ENCODE peak calls at places on chromosomes 4 and X, in nine cellular contexts. One of them, this sample, is unnamed.

GRCh38 chr4:106421441-106422296 is 53.1 kb upstream of the GIMD1 start:
- DNase-seq in transverse colon: no peak
- DNase-seq in K562: no peak
- DNase-seq in tibial nerve: no peak
- DNase-seq in GM12878: no peak
- DNase-seq in ovary: no peak
- DNase-seq in upper lobe of left lung: no peak
- DNase-seq in SK-N-SH: no peak
- DNase-seq in suprapubic skin: no peak
- DNase-seq in this sample: no peak

GRCh38 chr4:106691749-106692148 is 323.2 kb upstream of the GIMD1 start:
- DNase-seq in transverse colon: no peak
- DNase-seq in K562: no peak
- DNase-seq in tibial nerve: no peak
- DNase-seq in GM12878: no peak
- DNase-seq in ovary: no peak
- DNase-seq in upper lobe of left lung: no peak
- DNase-seq in SK-N-SH: peak; percentile 16
- DNase-seq in suprapubic skin: no peak
- DNase-seq in this sample: no peak

GRCh38 chr4:8227201-8227770 is 28.2 kb downstream of the SH3TC1 start:
- DNase-seq in transverse colon: no peak
- DNase-seq in K562: no peak
- DNase-seq in tibial nerve: no peak
- DNase-seq in GM12878: no peak
- DNase-seq in ovary: no peak
- DNase-seq in upper lobe of left lung: peak; percentile 79
- DNase-seq in SK-N-SH: no peak
- DNase-seq in suprapubic skin: no peak
- DNase-seq in this sample: no peak

GRCh38 chr4:48778431-48779094 is 1.5 kb downstream of the FRYL start:
- DNase-seq in transverse colon: no peak
- DNase-seq in K562: peak; percentile 23
- DNase-seq in tibial nerve: no peak
- DNase-seq in GM12878: no peak
- DNase-seq in ovary: no peak
- DNase-seq in upper lobe of left lung: no peak
- DNase-seq in SK-N-SH: peak; percentile 6
- DNase-seq in suprapubic skin: no peak
- DNase-seq in this sample: no peak

GRCh38 chr4:78482281-78482680 is 69.3 kb upstream of the ANXA3 start:
- DNase-seq in transverse colon: no peak
- DNase-seq in K562: no peak
- DNase-seq in tibial nerve: no peak
- DNase-seq in GM12878: no peak
- DNase-seq in ovary: no peak
- DNase-seq in upper lobe of left lung: no peak
- DNase-seq in SK-N-SH: no peak
- DNase-seq in suprapubic skin: no peak
- DNase-seq in this sample: no peak

GRCh38 chr4:17708992-17709759 is 72.2 kb downstream of the FAM184B start:
- DNase-seq in transverse colon: no peak
- DNase-seq in K562: no peak
- DNase-seq in tibial nerve: no peak
- DNase-seq in GM12878: no peak
- DNase-seq in ovary: no peak
- DNase-seq in upper lobe of left lung: peak; percentile 72
- DNase-seq in SK-N-SH: no peak
- DNase-seq in suprapubic skin: no peak
- DNase-seq in this sample: no peak

GRCh38 chr4:4810365-4810764 is 49.1 kb upstream of the MSX1 start:
- DNase-seq in transverse colon: no peak
- DNase-seq in K562: no peak
- DNase-seq in tibial nerve: no peak
- DNase-seq in GM12878: no peak
- DNase-seq in ovary: no peak
- DNase-seq in upper lobe of left lung: no peak
- DNase-seq in SK-N-SH: no peak
- DNase-seq in suprapubic skin: no peak
- DNase-seq in this sample: no peak

GRCh38 chrX:10496345-10496965 is 123.9 kb downstream of the MID1 start:
- DNase-seq in transverse colon: no peak
- DNase-seq in K562: no peak
- DNase-seq in tibial nerve: no peak
- DNase-seq in GM12878: no peak
- DNase-seq in ovary: no peak
- DNase-seq in upper lobe of left lung: no peak
- DNase-seq in SK-N-SH: peak; percentile 46
- DNase-seq in suprapubic skin: no peak
- DNase-seq in this sample: no peak

GRCh38 chr4:154456889-154457288 is 34.7 kb downstream of the DCHS2 start:
- DNase-seq in transverse colon: no peak
- DNase-seq in K562: no peak
- DNase-seq in tibial nerve: no peak
- DNase-seq in GM12878: no peak
- DNase-seq in ovary: no peak
- DNase-seq in upper lobe of left lung: no peak
- DNase-seq in SK-N-SH: no peak
- DNase-seq in suprapubic skin: no peak
- DNase-seq in this sample: no peak

GRCh38 chr4:55001538-55001937 is 123.9 kb downstream of the KDR start:
- DNase-seq in transverse colon: no peak
- DNase-seq in K562: no peak
- DNase-seq in tibial nerve: no peak
- DNase-seq in GM12878: no peak
- DNase-seq in ovary: no peak
- DNase-seq in upper lobe of left lung: no peak
- DNase-seq in SK-N-SH: no peak
- DNase-seq in suprapubic skin: no peak
- DNase-seq in this sample: no peak

GRCh38 chrX:22237479-22237878 is 35.2 kb upstream of the CBLL2 start:
- DNase-seq in transverse colon: no peak
- DNase-seq in K562: no peak
- DNase-seq in tibial nerve: no peak
- DNase-seq in GM12878: no peak
- DNase-seq in ovary: no peak
- DNase-seq in upper lobe of left lung: no peak
- DNase-seq in SK-N-SH: no peak
- DNase-seq in suprapubic skin: no peak
- DNase-seq in this sample: no peak

GRCh38 chr4:184409911-184410692 is 64.2 kb downstream of the IRF2 start:
- DNase-seq in transverse colon: peak; percentile 42
- DNase-seq in K562: no peak
- DNase-seq in tibial nerve: no peak
- DNase-seq in GM12878: no peak
- DNase-seq in ovary: no peak
- DNase-seq in upper lobe of left lung: no peak
- DNase-seq in SK-N-SH: no peak
- DNase-seq in suprapubic skin: no peak
- DNase-seq in this sample: no peak

GRCh38 chr4:22500831-22501714 is 14.8 kb downstream of the ADGRA3 start:
- DNase-seq in transverse colon: peak; percentile 66
- DNase-seq in K562: no peak
- DNase-seq in tibial nerve: no peak
- DNase-seq in GM12878: peak; percentile 28
- DNase-seq in ovary: no peak
- DNase-seq in upper lobe of left lung: no peak
- DNase-seq in SK-N-SH: no peak
- DNase-seq in suprapubic skin: no peak
- DNase-seq in this sample: no peak

GRCh38 chrX:63418211-63418610 is 67.1 kb upstream of the SPIN4 start:
- DNase-seq in transverse colon: no peak
- DNase-seq in K562: no peak
- DNase-seq in tibial nerve: no peak
- DNase-seq in GM12878: no peak
- DNase-seq in ovary: no peak
- DNase-seq in upper lobe of left lung: no peak
- DNase-seq in SK-N-SH: no peak
- DNase-seq in suprapubic skin: no peak
- DNase-seq in this sample: no peak

DNA sequence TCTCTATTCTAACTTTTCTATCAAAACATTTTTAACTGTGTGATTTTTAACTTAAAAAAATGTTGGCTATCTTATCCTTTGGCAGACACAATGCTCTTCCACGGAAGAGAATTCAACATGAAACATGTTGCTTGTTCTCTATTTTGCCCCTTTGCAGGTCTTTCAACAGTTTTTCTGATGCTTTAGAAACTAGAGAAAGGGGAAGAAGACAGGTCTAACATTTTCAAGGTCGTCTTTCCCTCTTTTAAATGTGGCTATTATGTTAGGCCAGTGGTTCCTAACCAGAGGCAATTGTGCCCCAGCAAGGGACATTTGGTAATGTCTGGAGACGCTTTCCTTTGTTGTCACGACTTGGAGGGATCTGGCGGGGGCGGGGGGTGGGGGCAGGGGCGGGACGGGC is 95.0 kb downstream of the SH3KBP1 start:
- DNase-seq in transverse colon: no peak
- DNase-seq in K562: no peak
- DNase-seq in tibial nerve: no peak
- DNase-seq in GM12878: no peak
- DNase-seq in ovary: no peak
- DNase-seq in upper lobe of left lung: no peak
- DNase-seq in SK-N-SH: no peak
- DNase-seq in suprapubic skin: no peak
- DNase-seq in this sample: no peak
- H3K27me3 ChIP-seq in transverse colon: no peaks in the 10 kb centered on the region
- H3K27me3 ChIP-seq in K562: no peaks in the 10 kb centered on the region
- H3K27me3 ChIP-seq in tibial nerve: no peaks in the 10 kb centered on the region
- H3K27me3 ChIP-seq in GM12878: no peaks in the 10 kb centered on the region
- H3K27me3 ChIP-seq in ovary: no peaks in the 10 kb centered on the region
- H3K27me3 ChIP-seq in upper lobe of left lung: no peaks in the 10 kb centered on the region
- H3K27me3 ChIP-seq in SK-N-SH: no peaks in the 10 kb centered on the region
- H3K27me3 ChIP-seq in suprapubic skin: no peaks in the 10 kb centered on the region
- H3K27me3 ChIP-seq in this sample: no peaks in the 10 kb centered on the region

DNA sequence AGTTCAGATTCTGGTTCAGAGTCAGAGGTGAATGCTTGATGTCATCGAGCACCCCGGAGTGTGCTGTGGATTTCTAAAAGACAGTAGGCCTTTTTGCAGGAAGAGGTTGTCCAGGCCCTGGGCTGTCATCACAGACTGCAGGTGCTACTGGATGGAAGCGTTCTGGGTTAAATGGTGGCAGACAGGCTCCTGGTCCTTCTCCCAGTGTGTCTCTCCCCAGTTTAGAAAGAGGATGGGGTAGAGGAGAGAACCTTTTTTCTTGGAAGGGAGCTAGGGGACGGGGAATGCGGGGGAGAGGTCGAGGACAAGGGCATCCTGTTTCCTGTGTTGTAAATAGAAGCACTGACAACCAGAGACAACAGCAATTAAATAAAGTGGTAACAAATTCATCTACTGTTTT is 102.3 kb upstream of the NUDT6 start:
- DNase-seq in transverse colon: no peak
- DNase-seq in K562: no peak
- DNase-seq in tibial nerve: no peak
- DNase-seq in GM12878: no peak
- DNase-seq in ovary: no peak
- DNase-seq in upper lobe of left lung: no peak
- DNase-seq in SK-N-SH: no peak
- DNase-seq in suprapubic skin: no peak
- DNase-seq in this sample: no peak
- TF ChIP-seq EP300 in transverse colon: no peak
- TF ChIP-seq EP300 in K562: no peak
- TF ChIP-seq EP300 in tibial nerve: no peak
- TF ChIP-seq EP300 in GM12878: no peak
- TF ChIP-seq EP300 in ovary: no peak
- TF ChIP-seq EP300 in upper lobe of left lung: no peak
- TF ChIP-seq EP300 in SK-N-SH: no peak
- TF ChIP-seq EP300 in suprapubic skin: no peak
- TF ChIP-seq EP300 in this sample: no peak

GRCh38 chr4:58566260-58566659 is 1456.1 kb upstream of the IGFBP7 start:
- DNase-seq in transverse colon: no peak
- DNase-seq in K562: no peak
- DNase-seq in tibial nerve: no peak
- DNase-seq in GM12878: no peak
- DNase-seq in ovary: no peak
- DNase-seq in upper lobe of left lung: no peak
- DNase-seq in SK-N-SH: no peak
- DNase-seq in suprapubic skin: no peak
- DNase-seq in this sample: no peak

GRCh38 chr4:58561170-58561569 is 1451.0 kb upstream of the IGFBP7 start:
- DNase-seq in transverse colon: no peak
- DNase-seq in K562: no peak
- DNase-seq in tibial nerve: no peak
- DNase-seq in GM12878: no peak
- DNase-seq in ovary: no peak
- DNase-seq in upper lobe of left lung: no peak
- DNase-seq in SK-N-SH: no peak
- DNase-seq in suprapubic skin: no peak
- DNase-seq in this sample: no peak

GRCh38 chr4:58560736-58561135 is 1450.6 kb upstream of the IGFBP7 start:
- DNase-seq in transverse colon: no peak
- DNase-seq in K562: no peak
- DNase-seq in tibial nerve: no peak
- DNase-seq in GM12878: no peak
- DNase-seq in ovary: no peak
- DNase-seq in upper lobe of left lung: no peak
- DNase-seq in SK-N-SH: no peak
- DNase-seq in suprapubic skin: no peak
- DNase-seq in this sample: no peak

DNA sequence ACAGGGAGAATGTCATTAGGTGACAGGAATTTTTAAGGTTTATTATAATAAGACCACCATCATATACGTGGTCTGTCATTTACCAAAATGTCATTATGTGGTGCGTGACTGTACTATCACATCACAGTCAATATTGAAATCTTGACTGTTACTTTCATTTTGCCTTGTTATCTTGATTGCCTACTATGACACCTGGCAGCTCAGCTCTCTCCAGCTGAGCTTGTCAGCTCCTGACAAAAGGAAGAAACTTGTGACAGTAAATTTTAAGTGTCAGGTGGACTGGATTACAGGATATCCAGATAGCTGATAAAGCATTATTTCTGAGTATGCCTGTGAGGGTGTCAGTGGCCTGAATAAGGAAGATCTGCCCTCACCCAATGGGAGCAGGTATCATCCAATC is 1454.5 kb upstream of the IGFBP7 start:
- DNase-seq in transverse colon: no peak
- DNase-seq in K562: no peak
- DNase-seq in tibial nerve: no peak
- DNase-seq in GM12878: no peak
- DNase-seq in ovary: no peak
- DNase-seq in upper lobe of left lung: no peak
- DNase-seq in SK-N-SH: no peak
- DNase-seq in suprapubic skin: no peak
- DNase-seq in this sample: no peak
- H3K4me3 ChIP-seq in transverse colon: no peak overlapping the region
- H3K4me3 ChIP-seq in K562: no peak overlapping the region
- H3K4me3 ChIP-seq in tibial nerve: no peak overlapping the region
- H3K4me3 ChIP-seq in GM12878: no peak overlapping the region
- H3K4me3 ChIP-seq in ovary: no peak overlapping the region
- H3K4me3 ChIP-seq in upper lobe of left lung: no peak overlapping the region
- H3K4me3 ChIP-seq in SK-N-SH: no peak overlapping the region
- H3K4me3 ChIP-seq in suprapubic skin: no peak overlapping the region
- H3K4me3 ChIP-seq in this sample: no peak overlapping the region

DNA sequence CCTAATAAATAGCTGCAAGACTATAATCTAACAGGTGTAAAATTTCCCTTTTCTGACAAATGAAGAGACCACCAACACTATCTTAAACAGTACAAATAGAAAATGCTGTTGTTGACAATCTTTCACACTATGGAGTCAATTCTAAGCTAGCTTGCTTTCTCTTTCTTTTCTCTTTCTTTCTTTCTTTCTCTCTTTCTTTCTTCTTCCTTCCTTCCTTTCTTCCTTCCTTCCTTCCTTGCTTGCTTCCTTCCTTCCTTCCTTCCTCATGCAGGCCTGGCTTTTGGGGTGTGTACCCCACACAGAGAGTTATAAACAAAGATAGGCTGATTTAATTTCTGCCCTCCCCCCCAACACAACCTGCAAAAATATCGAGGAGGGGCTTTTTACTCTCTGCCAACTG is 8.1 kb upstream of the ARX start:
- DNase-seq in transverse colon: no peak
- DNase-seq in K562: no peak
- DNase-seq in tibial nerve: no peak
- DNase-seq in GM12878: no peak
- DNase-seq in ovary: no peak
- DNase-seq in upper lobe of left lung: no peak
- DNase-seq in SK-N-SH: no peak
- DNase-seq in suprapubic skin: no peak
- DNase-seq in this sample: no peak
- H3K27me3 ChIP-seq in transverse colon: peaks cover 57% of the 10 kb centered on the region
- H3K27me3 ChIP-seq in K562: peaks cover 41% of the 10 kb centered on the region
- H3K27me3 ChIP-seq in tibial nerve: peaks cover 79% of the 10 kb centered on the region
- H3K27me3 ChIP-seq in GM12878: peaks cover 13% of the 10 kb centered on the region
- H3K27me3 ChIP-seq in ovary: no peaks in the 10 kb centered on the region
- H3K27me3 ChIP-seq in upper lobe of left lung: no peaks in the 10 kb centered on the region
- H3K27me3 ChIP-seq in SK-N-SH: peaks cover 56% of the 10 kb centered on the region
- H3K27me3 ChIP-seq in suprapubic skin: peaks cover 68% of the 10 kb centered on the region
- H3K27me3 ChIP-seq in this sample: peaks cover 58% of the 10 kb centered on the region

This sample was measured in stomach.